ENCODE peak calls at places on chromosomes 6 and 20, in nine cellular contexts. P is NCI-H510A treated with DMSO at 0.1 percent for 48 hours; G is effector memory CD8-positive, alpha-beta T cell; A is GM13976; X is activated gamma-delta T cell treated with Interleukin-2 at 50 U/mL for 16 hours; S is stimulated activated CD8-positive, alpha-beta memory T cell treated with anti-CD3 and anti-CD28 coated beads, Interleukin-15, amount 100 ng/mL, for 24 hours; O is DMS53; M is stimulated activated naive CD4-positive, alpha-beta T cell treated with Interleukin-2 at 50 U/mL for 16 hours; K is naive thymus-derived CD4-positive, alpha-beta T cell. B is an unnamed sample.

GRCh38 chr6:107458687-107459282 is 579 bp downstream of the PDSS2 start:
- DNase-seq in X (peak), A (peak), G (peak), P (peak), K (no peak), M (no peak), S (no peak), O (peak), B (no peak)

GRCh38 chr6:3334579-3334978 is 75.8 kb downstream of the PSMG4 start:
- DNase-seq in A (no peak), S (no peak), G (no peak), M (no peak), X (no peak), P (peak), K (no peak), O (no peak), B (no peak)

GRCh38 chr6:7053125-7053784 is 54.5 kb upstream of the RREB1 start:
- DNase-seq in X (no peak), O (peak), K (no peak), M (no peak), S (no peak), P (no peak), A (no peak), G (no peak), B (no peak)

GRCh38 chr6:82072771-82073170 is 174.8 kb downstream of the IBTK start:
- DNase-seq in A (no peak), G (no peak), X (no peak), M (no peak), O (no peak), K (no peak), S (no peak), P (no peak), B (peak)

GRCh38 chr6:34332255-34333198 is 59.9 kb downstream of the NUDT3 start:
- DNase-seq in S (no peak), M (no peak), K (no peak), A (no peak), O (no peak), X (no peak), G (no peak), P (no peak), B (no peak)

GRCh38 chr6:117188627-117189201 is 76.6 kb upstream of the VGLL2 start:
- DNase-seq in S (no peak), G (no peak), K (no peak), M (no peak), X (no peak), O (peak), A (no peak), P (no peak), B (no peak)

GRCh38 chr20:54668271-54669053 is 193.1 kb downstream of the DOK5 start:
- DNase-seq in A (peak), X (no peak), K (no peak), S (no peak), P (peak), G (no peak), M (no peak), O (peak), B (no peak)

GRCh38 chr6:13026100-13026499 is 302.2 kb downstream of the TBC1D7 start:
- DNase-seq in K (no peak), A (no peak), X (no peak), G (no peak), P (no peak), M (no peak), O (no peak), S (no peak), B (no peak)

GRCh38 chr20:21509079-21509596 is 4.7 kb downstream of the NKX2-2 start:
- DNase-seq in O (no peak), P (no peak), M (no peak), A (peak), S (no peak), X (no peak), K (no peak), G (no peak), B (no peak)

GRCh38 chr6:146700078-146700686 is 101.4 kb downstream of the ADGB start:
- DNase-seq in S (no peak), G (no peak), X (peak), O (peak), A (peak), M (no peak), P (peak), K (peak), B (peak)

GRCh38 chr20:36270744-36271638 is 34.7 kb downstream of the AAR2 start:
- DNase-seq in A (peak), O (no peak), S (no peak), X (no peak), M (no peak), K (no peak), G (no peak), P (no peak), B (no peak)

GRCh38 chr20:33411711-33412483 is 10.6 kb upstream of the CDK5RAP1 start:
- DNase-seq in P (no peak), M (no peak), G (no peak), A (no peak), K (no peak), O (no peak), S (no peak), X (no peak), B (no peak)